ENCODE peak calls at places on chromosome 12, in eight cellular contexts. One of them, this sample, is unnamed.

GRCh38 chr12:6620137-6620884 is 13.1 kb upstream of the CHD4 start:
- DNase-seq in neuronal stem cell: no peak
- DNase-seq in tibial artery: no peak
- DNase-seq in lower lobe of right lung: peak
- DNase-seq in lung: no peak
- DNase-seq in coronary artery: no peak
- DNase-seq in ovary: no peak
- DNase-seq in foreskin keratinocyte: no peak
- DNase-seq in this sample: peak

GRCh38 chr12:42684171-42685071 is 94.9 kb upstream of the PRICKLE1 start:
- DNase-seq in neuronal stem cell: no peak
- DNase-seq in tibial artery: no peak
- DNase-seq in lower lobe of right lung: no peak
- DNase-seq in lung: no peak
- DNase-seq in coronary artery: no peak
- DNase-seq in ovary: no peak
- DNase-seq in foreskin keratinocyte: peak
- DNase-seq in this sample: no peak

GRCh38 chr12:31369712-31370521 is 44.0 kb upstream of the SINHCAF start:
- DNase-seq in neuronal stem cell: peak
- DNase-seq in tibial artery: peak
- DNase-seq in lower lobe of right lung: no peak
- DNase-seq in lung: peak
- DNase-seq in coronary artery: no peak
- DNase-seq in ovary: peak
- DNase-seq in foreskin keratinocyte: peak
- DNase-seq in this sample: no peak

GRCh38 chr12:70248916-70249315 is 5.7 kb downstream of the CNOT2 start:
- DNase-seq in neuronal stem cell: no peak
- DNase-seq in tibial artery: no peak
- DNase-seq in lower lobe of right lung: no peak
- DNase-seq in lung: no peak
- DNase-seq in coronary artery: no peak
- DNase-seq in ovary: no peak
- DNase-seq in foreskin keratinocyte: no peak
- DNase-seq in this sample: no peak

GRCh38 chr12:6602526-6602925 is 4.7 kb downstream of the CHD4 start:
- DNase-seq in neuronal stem cell: no peak
- DNase-seq in tibial artery: no peak
- DNase-seq in lower lobe of right lung: no peak
- DNase-seq in lung: no peak
- DNase-seq in coronary artery: no peak
- DNase-seq in ovary: no peak
- DNase-seq in foreskin keratinocyte: no peak
- DNase-seq in this sample: no peak

GRCh38 chr12:30696943-30697342 is 1.3 kb upstream of the IPO8 start:
- DNase-seq in neuronal stem cell: no peak
- DNase-seq in tibial artery: no peak
- DNase-seq in lower lobe of right lung: no peak
- DNase-seq in lung: no peak
- DNase-seq in coronary artery: no peak
- DNase-seq in ovary: no peak
- DNase-seq in foreskin keratinocyte: no peak
- DNase-seq in this sample: no peak

GRCh38 chr12:102120886-102121285 is 903 bp downstream of the PARPBP start:
- DNase-seq in neuronal stem cell: no peak
- DNase-seq in tibial artery: no peak
- DNase-seq in lower lobe of right lung: no peak
- DNase-seq in lung: no peak
- DNase-seq in coronary artery: no peak
- DNase-seq in ovary: no peak
- DNase-seq in foreskin keratinocyte: peak
- DNase-seq in this sample: no peak

GRCh38 chr12:47965581-47965980 is 2.2 kb downstream of the TMEM106C start:
- DNase-seq in neuronal stem cell: no peak
- DNase-seq in tibial artery: no peak
- DNase-seq in lower lobe of right lung: no peak
- DNase-seq in lung: no peak
- DNase-seq in coronary artery: no peak
- DNase-seq in ovary: no peak
- DNase-seq in foreskin keratinocyte: no peak
- DNase-seq in this sample: no peak

GRCh38 chr12:113700943-113701342 is 229.3 kb upstream of the LHX5 start:
- DNase-seq in neuronal stem cell: no peak
- DNase-seq in tibial artery: no peak
- DNase-seq in lower lobe of right lung: no peak
- DNase-seq in lung: no peak
- DNase-seq in coronary artery: no peak
- DNase-seq in ovary: no peak
- DNase-seq in foreskin keratinocyte: peak
- DNase-seq in this sample: no peak

DNA sequence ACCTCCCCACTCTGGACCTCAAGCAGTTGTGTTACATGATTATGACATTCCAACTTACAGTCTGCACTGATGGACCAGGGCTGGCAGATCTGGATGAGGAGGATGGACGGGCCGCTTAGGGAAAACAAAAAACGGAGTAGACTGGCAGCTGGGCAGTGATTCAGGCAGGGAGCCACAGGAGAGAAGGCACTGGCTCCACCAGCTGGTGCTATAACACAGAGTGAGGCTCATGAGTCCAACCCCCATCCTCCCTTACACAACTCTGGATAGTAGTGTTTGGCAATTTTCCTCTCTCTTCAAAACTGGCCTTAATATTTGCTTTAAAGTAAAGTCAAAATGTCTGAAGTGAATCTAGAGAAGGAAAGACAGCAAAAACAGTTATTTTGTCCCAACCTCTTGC is 9.7 kb upstream of the RIC8B start:
- DNase-seq in neuronal stem cell: no peak
- DNase-seq in tibial artery: no peak
- DNase-seq in lower lobe of right lung: no peak
- DNase-seq in lung: no peak
- DNase-seq in coronary artery: no peak
- DNase-seq in ovary: peak
- DNase-seq in foreskin keratinocyte: no peak
- DNase-seq in this sample: no peak
- H3K27ac ChIP-seq in neuronal stem cell: no peak
- H3K27ac ChIP-seq in tibial artery: peak
- H3K27ac ChIP-seq in lower lobe of right lung: no peak
- H3K27ac ChIP-seq in lung: no peak
- H3K27ac ChIP-seq in coronary artery: peak
- H3K27ac ChIP-seq in ovary: no peak
- H3K27ac ChIP-seq in foreskin keratinocyte: no peak
- H3K27ac ChIP-seq in this sample: no peak

GRCh38 chr12:65602579-65603295 is 221.5 kb upstream of the HMGA2 start:
- DNase-seq in neuronal stem cell: peak
- DNase-seq in tibial artery: peak
- DNase-seq in lower lobe of right lung: peak
- DNase-seq in lung: peak
- DNase-seq in coronary artery: peak
- DNase-seq in ovary: peak
- DNase-seq in foreskin keratinocyte: peak
- DNase-seq in this sample: peak
- H3K27ac ChIP-seq in neuronal stem cell: no peak
- H3K27ac ChIP-seq in tibial artery: peak
- H3K27ac ChIP-seq in lower lobe of right lung: no peak
- H3K27ac ChIP-seq in lung: peak
- H3K27ac ChIP-seq in coronary artery: no peak
- H3K27ac ChIP-seq in ovary: no peak
- H3K27ac ChIP-seq in foreskin keratinocyte: peak
- H3K27ac ChIP-seq in this sample: no peak

GRCh38 chr12:50203691-50204090 is 36.5 kb upstream of the CERS5 start:
- DNase-seq in neuronal stem cell: no peak
- DNase-seq in tibial artery: no peak
- DNase-seq in lower lobe of right lung: no peak
- DNase-seq in lung: no peak
- DNase-seq in coronary artery: no peak
- DNase-seq in ovary: no peak
- DNase-seq in foreskin keratinocyte: peak
- DNase-seq in this sample: no peak
- H3K27ac ChIP-seq in neuronal stem cell: no peak
- H3K27ac ChIP-seq in tibial artery: no peak
- H3K27ac ChIP-seq in lower lobe of right lung: no peak
- H3K27ac ChIP-seq in lung: no peak
- H3K27ac ChIP-seq in coronary artery: no peak
- H3K27ac ChIP-seq in ovary: no peak
- H3K27ac ChIP-seq in foreskin keratinocyte: peak
- H3K27ac ChIP-seq in this sample: no peak

GRCh38 chr12:78928200-78929074 is 63.9 kb downstream of the SYT1 start:
- DNase-seq in neuronal stem cell: no peak
- DNase-seq in tibial artery: no peak
- DNase-seq in lower lobe of right lung: no peak
- DNase-seq in lung: no peak
- DNase-seq in coronary artery: no peak
- DNase-seq in ovary: no peak
- DNase-seq in foreskin keratinocyte: peak
- DNase-seq in this sample: no peak

GRCh38 chr12:78933014-78933413 is 68.4 kb downstream of the SYT1 start:
- DNase-seq in neuronal stem cell: no peak
- DNase-seq in tibial artery: no peak
- DNase-seq in lower lobe of right lung: no peak
- DNase-seq in lung: no peak
- DNase-seq in coronary artery: no peak
- DNase-seq in ovary: no peak
- DNase-seq in foreskin keratinocyte: peak
- DNase-seq in this sample: no peak

GRCh38 chr12:78931466-78931990 is 67.0 kb downstream of the SYT1 start:
- DNase-seq in neuronal stem cell: no peak
- DNase-seq in tibial artery: no peak
- DNase-seq in lower lobe of right lung: no peak
- DNase-seq in lung: no peak
- DNase-seq in coronary artery: no peak
- DNase-seq in ovary: no peak
- DNase-seq in foreskin keratinocyte: no peak
- DNase-seq in this sample: no peak

DNA sequence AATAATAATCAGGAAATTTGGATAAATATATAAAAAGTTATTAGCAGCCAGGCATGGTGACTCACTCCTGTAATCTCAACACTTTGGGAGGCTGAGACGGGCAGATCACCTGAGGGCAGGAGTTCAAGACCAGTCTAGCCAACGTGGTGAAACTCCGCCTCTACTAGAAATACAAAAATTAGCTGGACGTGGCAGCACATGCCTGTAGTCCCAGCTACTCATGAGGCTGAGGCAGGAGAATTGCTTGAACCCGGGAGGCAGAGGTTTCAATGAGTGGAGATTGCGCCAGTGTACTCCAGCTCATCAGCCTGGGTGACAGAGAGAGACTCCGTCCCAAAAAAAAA is 64.5 kb downstream of the SYT1 start:
- DNase-seq in neuronal stem cell: no peak
- DNase-seq in tibial artery: no peak
- DNase-seq in lower lobe of right lung: no peak
- DNase-seq in lung: no peak
- DNase-seq in coronary artery: no peak
- DNase-seq in ovary: no peak
- DNase-seq in foreskin keratinocyte: peak
- DNase-seq in this sample: no peak
- H3K27ac ChIP-seq in neuronal stem cell: no peak
- H3K27ac ChIP-seq in tibial artery: no peak
- H3K27ac ChIP-seq in lower lobe of right lung: no peak
- H3K27ac ChIP-seq in lung: no peak
- H3K27ac ChIP-seq in coronary artery: no peak
- H3K27ac ChIP-seq in ovary: no peak
- H3K27ac ChIP-seq in foreskin keratinocyte: peak
- H3K27ac ChIP-seq in this sample: no peak

DNA sequence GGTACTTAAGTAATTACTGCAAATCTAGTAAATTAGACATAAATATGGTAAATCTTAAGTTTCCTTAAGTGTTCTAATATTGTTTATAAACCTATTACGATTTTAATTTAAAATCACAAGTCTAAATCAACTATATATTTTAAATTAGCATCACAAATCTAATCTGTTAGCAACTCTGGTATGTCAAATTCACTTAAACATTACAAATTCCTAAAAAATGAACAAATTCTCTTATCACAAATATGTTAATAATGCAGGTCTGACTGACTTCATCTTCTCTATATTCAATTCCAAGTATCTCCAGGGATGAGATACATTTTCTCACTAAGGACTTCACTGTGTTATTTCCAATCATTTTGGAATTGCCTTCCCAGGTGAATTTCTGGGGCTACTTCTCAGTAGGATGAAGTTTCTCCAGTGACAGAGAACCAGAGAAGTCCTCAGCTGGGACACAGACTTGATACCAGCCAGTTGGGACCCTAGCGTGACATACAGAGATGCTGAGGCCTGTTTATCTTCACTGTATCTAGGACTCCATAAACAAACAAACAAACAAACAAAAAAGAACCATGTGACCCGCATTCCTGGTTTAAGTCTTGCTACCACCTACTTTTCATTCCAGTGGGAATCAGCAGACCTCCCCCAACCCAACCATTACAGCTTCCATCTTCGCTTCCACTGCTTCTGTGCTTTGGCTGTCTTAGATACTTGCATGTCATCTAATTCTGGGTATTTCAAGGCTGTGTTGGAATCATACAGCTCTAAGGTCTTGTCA is 21.8 kb downstream of the CFAP251 start:
- DNase-seq in neuronal stem cell: no peak
- DNase-seq in tibial artery: no peak
- DNase-seq in lower lobe of right lung: no peak
- DNase-seq in lung: no peak
- DNase-seq in coronary artery: no peak
- DNase-seq in ovary: no peak
- DNase-seq in foreskin keratinocyte: no peak
- DNase-seq in this sample: no peak
- H3K27ac ChIP-seq in neuronal stem cell: no peak
- H3K27ac ChIP-seq in tibial artery: no peak
- H3K27ac ChIP-seq in lower lobe of right lung: no peak
- H3K27ac ChIP-seq in lung: no peak
- H3K27ac ChIP-seq in coronary artery: no peak
- H3K27ac ChIP-seq in ovary: no peak
- H3K27ac ChIP-seq in foreskin keratinocyte: peak
- H3K27ac ChIP-seq in this sample: no peak

This sample was measured in heart right ventricle.